ENCODE peak calls at places on chromosomes 3 and 15, in seven cellular contexts. J is GM13977; S is activated CD8-positive, alpha-beta memory T cell treated with anti-CD3 and anti-CD28 coated beads for 48 hours; G is endothelial cell; I is HT1080; W is NCI-H345; M is fibroblast of the conjunctiva. L is an unnamed sample.

GRCh38 chr3:9810846-9811245 is 784 bp downstream of the TTLL3 start:
- DNase-seq in J (no peak), S (no peak), G (no peak), I (no peak), W (no peak), M (no peak), L (no peak)

GRCh38 chr3:112582242-112582874 is 20.5 kb downstream of the SLC35A5 start:
- DNase-seq in J (no peak), S (no peak), G (peak), I (peak), W (peak), M (peak), L (no peak)

GRCh38 chr3:149018247-149018646 is 26.9 kb downstream of the GYG1 start:
- DNase-seq in J (no peak), S (no peak), G (no peak), I (no peak), W (no peak), M (no peak), L (no peak)

GRCh38 chr3:62962656-62963055 is 87.4 kb upstream of the CADPS start:
- DNase-seq in J (no peak), S (no peak), G (no peak), I (no peak), W (no peak), M (no peak), L (no peak)

GRCh38 chr3:3734881-3735280 is 64.3 kb upstream of the LRRN1 start:
- DNase-seq in J (no peak), S (no peak), G (no peak), I (no peak), W (no peak), M (no peak), L (no peak)

GRCh38 chr3:71580636-71581215 is 2.8 kb downstream of the FOXP1 start:
- DNase-seq in J (no peak), S (no peak), G (no peak), I (peak), W (no peak), M (no peak), L (no peak)

GRCh38 chr15:59185725-59186124 is 20.9 kb upstream of the LDHAL6B start:
- DNase-seq in J (no peak), S (no peak), G (no peak), I (peak), W (no peak), M (no peak), L (no peak)

GRCh38 chr3:172106989-172107388 is 67.6 kb downstream of the FNDC3B start:
- DNase-seq in J (peak), S (peak), G (no peak), I (no peak), W (no peak), M (no peak), L (peak)

GRCh38 chr3:146187334-146187950 is 26.5 kb upstream of the PLOD2 start:
- DNase-seq in J (no peak), S (no peak), G (peak), I (peak), W (peak), M (no peak), L (no peak)

GRCh38 chr3:140007946-140008692 is 73.1 kb downstream of the CLSTN2 start:
- DNase-seq in J (no peak), S (no peak), G (no peak), I (no peak), W (no peak), M (no peak), L (no peak)

GRCh38 chr3:150409527-150410310 is 1.6 kb downstream of the TSC22D2 start:
- DNase-seq in J (peak), S (peak), G (peak), I (peak), W (peak), M (peak), L (peak)

GRCh38 chr3:101695779-101696372 is 9.4 kb upstream of the RPL24 start:
- DNase-seq in J (no peak), S (no peak), G (peak), I (peak), W (no peak), M (peak), L (no peak)

GRCh38 chr3:14199641-14200040 is 21.0 kb downstream of the LSM3 start:
- DNase-seq in J (no peak), S (no peak), G (no peak), I (no peak), W (no peak), M (no peak), L (no peak)

GRCh38 chr3:185292238-185292637 is 38.4 kb upstream of the EHHADH start:
- DNase-seq in J (no peak), S (no peak), G (no peak), I (no peak), W (no peak), M (no peak), L (no peak)

GRCh38 chr15:62619105-62619504 is 423.4 kb upstream of the TPM1 start:
- DNase-seq in J (no peak), S (no peak), G (no peak), I (no peak), W (no peak), M (no peak), L (no peak)

GRCh38 chr3:177792363-177793030 is 595.2 kb upstream of the TBL1XR1 start:
- DNase-seq in J (no peak), S (no peak), G (no peak), I (no peak), W (no peak), M (no peak), L (no peak)

GRCh38 chr3:48370330-48370708 is 1.7 kb upstream of the FBXW12 start:
- DNase-seq in J (no peak), S (no peak), G (no peak), I (no peak), W (no peak), M (no peak), L (no peak)

GRCh38 chr3:57582470-57583168 is 14.5 kb downstream of the ARF4 start:
- DNase-seq in J (no peak), S (no peak), G (no peak), I (peak), W (peak), M (no peak), L (no peak)

GRCh38 chr3:179958759-179959158 is 78.0 kb downstream of the PEX5L start:
- DNase-seq in J (no peak), S (no peak), G (no peak), I (no peak), W (no peak), M (no peak), L (no peak)

GRCh38 chr15:69452702-69453513 is at the start of gene RPLP1:
- DNase-seq in J (peak), S (peak), G (peak), I (peak), W (peak), M (peak), L (peak)

GRCh38 chr3:147903037-147903436 is 493.9 kb downstream of the ZIC1 start:
- DNase-seq in J (no peak), S (no peak), G (peak), I (no peak), W (no peak), M (no peak), L (no peak)

GRCh38 chr3:66304293-66304692 is 83.5 kb downstream of the SLC25A26 start:
- DNase-seq in J (no peak), S (no peak), G (no peak), I (no peak), W (no peak), M (no peak), L (no peak)

GRCh38 chr3:10672422-10672821 is 143.6 kb upstream of the SLC6A11 start:
- DNase-seq in J (no peak), S (no peak), G (no peak), I (no peak), W (no peak), M (no peak), L (no peak)

GRCh38 chr3:41102053-41102556 is 97.2 kb upstream of the CTNNB1 start:
- DNase-seq in J (no peak), S (no peak), G (no peak), I (peak), W (no peak), M (no peak), L (no peak)

GRCh38 chr15:31485911-31486461 is 159.4 kb downstream of the KLF13 start:
- DNase-seq in J (no peak), S (no peak), G (no peak), I (no peak), W (no peak), M (no peak), L (no peak)

GRCh38 chr3:15330031-15330596 is 2.3 kb downstream of the SH3BP5 start:
- DNase-seq in J (no peak), S (no peak), G (no peak), I (no peak), W (no peak), M (peak), L (no peak)

GRCh38 chr3:141228385-141228784 is 3.2 kb upstream of the PXYLP1 start:
- DNase-seq in J (no peak), S (no peak), G (no peak), I (no peak), W (peak), M (no peak), L (no peak)

L was measured in upper lobe of left lung.